ENCODE peak calls at places on chromosome 9, in nine cellular contexts. O, F, R, Q, Y, A, K, I and U are unnamed samples.

GRCh38 chr9:134936021-134936761 is 18.5 kb upstream of the FCN1 start:
- DNase-seq in O (no peak), Q (no peak), R (no peak), A (no peak), I (no peak), Y (no peak), F (no peak), K (no peak), U (no peak)

GRCh38 chr9:108850293-108850897 is 5.4 kb downstream of the ACTL7B start:
- DNase-seq in O (no peak), A (peak; percentile 19), R (peak; percentile 42), Q (no peak), K (peak; percentile 45), I (no peak), Y (peak; percentile 44), F (no peak), U (no peak)

GRCh38 chr9:127214421-127215265 is 49.9 kb upstream of the GARNL3 start:
- DNase-seq in R (peak; percentile 80), O (peak; percentile 31), I (no peak), Y (peak; percentile 46), F (peak; percentile 49), A (peak; percentile 22), Q (peak; percentile 59), K (peak; percentile 65), U (peak; percentile 67)

GRCh38 chr9:38032266-38032830 is 36.7 kb downstream of the SHB start:
- DNase-seq in O (no peak), Q (no peak), Y (no peak), F (no peak), R (no peak), K (no peak), I (no peak), A (no peak), U (no peak)

GRCh38 chr9:107866912-107867311 is 377.3 kb upstream of the KLF4 start:
- DNase-seq in K (no peak), F (no peak), Y (no peak), I (no peak), Q (no peak), A (peak; percentile 17), O (no peak), R (peak; percentile 44), U (no peak)

GRCh38 chr9:71911061-71911907 is at the start of the genes ABHD17B and C9orf85:
- DNase-seq in Y (peak; percentile 99), K (peak; percentile 94), R (peak; percentile 100), F (peak; percentile 95), I (peak; percentile 93), Q (peak; percentile 98), O (peak; percentile 95), A (peak; percentile 100), U (peak; percentile 80)

GRCh38 chr9:106878943-106879916 is 16.3 kb downstream of the ZNF462 start:
- DNase-seq in A (peak; percentile 79), O (no peak), I (no peak), R (peak; percentile 91), Q (peak; percentile 69), F (no peak), K (no peak), Y (peak; percentile 88), U (no peak)

GRCh38 chr9:136697146-136697820 is 10.0 kb upstream of the AGPAT2 start:
- DNase-seq in Q (no peak), R (no peak), A (no peak), Y (no peak), I (no peak), O (no peak), K (no peak), F (no peak), U (no peak)

GRCh38 chr9:125099816-125100215 is 43.5 kb downstream of the SCAI start:
- DNase-seq in K (no peak), Q (no peak), F (no peak), O (no peak), R (no peak), A (no peak), I (no peak), Y (no peak), U (no peak)

GRCh38 chr9:131873891-131874440 is 134.1 kb upstream of the RAPGEF1 start:
- DNase-seq in Y (no peak), O (no peak), I (no peak), A (no peak), K (no peak), Q (no peak), F (no peak), R (no peak), U (no peak)

GRCh38 chr9:131092548-131093440 is 3.5 kb upstream of the AIF1L start:
- DNase-seq in A (no peak), Q (no peak), Y (no peak), R (no peak), I (no peak), K (no peak), O (no peak), F (no peak), U (no peak)

GRCh38 chr9:93432964-93433363 is 18.5 kb upstream of the FAM120A start:
- DNase-seq in Q (no peak), F (no peak), R (no peak), Y (no peak), I (no peak), K (no peak), O (no peak), A (no peak), U (no peak)

GRCh38 chr9:120776788-120777187 is 16.4 kb downstream of the FBXW2 start:
- DNase-seq in K (no peak), O (no peak), F (no peak), A (no peak), R (no peak), Q (no peak), Y (no peak), I (no peak), U (no peak)

GRCh38 chr9:8652282-8652681 is 852.7 kb upstream of the DMAC1 start:
- DNase-seq in Q (no peak), K (no peak), I (no peak), R (no peak), F (no peak), A (no peak), O (no peak), Y (no peak), U (no peak)

GRCh38 chr9:128732576-128732975 is 8.6 kb upstream of the ZDHHC12 start:
- DNase-seq in R (no peak), F (no peak), A (no peak), Q (no peak), I (no peak), O (no peak), K (no peak), Y (no peak), U (no peak)

GRCh38 chr9:70486127-70486526 is 71.7 kb upstream of the KLF9 start:
- DNase-seq in R (no peak), F (no peak), Q (no peak), O (no peak), Y (no peak), I (no peak), A (no peak), K (no peak), U (no peak)

GRCh38 chr9:98927724-98928123 is 16.0 kb upstream of the COL15A1 start:
- DNase-seq in I (no peak), A (no peak), K (no peak), O (no peak), Y (no peak), R (no peak), Q (no peak), F (no peak), U (no peak)

GRCh38 chr9:97109194-97109811 is 70.4 kb upstream of the CTSV start:
- DNase-seq in I (no peak), Q (peak; percentile 8), Y (peak; percentile 64), F (no peak), K (peak; percentile 9), O (no peak), A (peak; percentile 77), R (peak; percentile 41), U (no peak)

GRCh38 chr9:137355445-137356365 is 53.6 kb upstream of the NRARP start:
- DNase-seq in Q (peak; percentile 2), F (no peak), O (no peak), I (no peak), Y (no peak), R (no peak), A (no peak), K (no peak), U (no peak)

GRCh38 chr9:90333226-90333625 is 309.4 kb downstream of the DIRAS2 start:
- DNase-seq in K (no peak), R (no peak), A (no peak), I (no peak), O (no peak), Y (no peak), F (no peak), Q (no peak), U (no peak)

GRCh38 chr9:131606896-131607567 is 61.7 kb downstream of the PRRT1B start:
- DNase-seq in O (no peak), I (no peak), Q (no peak), A (no peak), R (no peak), F (no peak), K (no peak), Y (no peak), U (no peak)